ENCODE peak calls at places on chromosomes 6 and 20, in ten cellular contexts. K is mucosa of gallbladder; D is activated naive CD4-positive, alpha-beta T cell treated with anti-CD3 and anti-CD28 coated beads for 36 hours; C is esophagus squamous epithelium; Q is fibroblast of the aortic adventitia; Z is AG10803; N is MV-4-11; X is epithelial cell of esophagus; W is H4; E is stimulated activated CD4-positive, alpha-beta T cell treated with anti-CD3 and anti-CD28 coated beads, Interleukin-4, amount 100 ng/mL, for 4 hours. L is an unnamed sample.

GRCh38 chr20:44008806-44009678 is 94.4 kb downstream of the TOX2 start:
- DNase-seq in K (no peak), D (no peak), C (no peak), Q (no peak), Z (no peak), N (no peak), X (peak; percentile 45), W (no peak), E (no peak), L (no peak)

GRCh38 chr6:104943781-104944180 is 13.1 kb upstream of the LIN28B start:
- DNase-seq in K (no peak), D (peak; percentile 17), C (no peak), Q (peak; percentile 12), Z (no peak), N (no peak), X (peak; percentile 53), W (peak; percentile 3), E (no peak), L (peak; percentile 38)

GRCh38 chr6:56984374-56984773 is 29.5 kb downstream of the BEND6 start:
- DNase-seq in K (no peak), D (no peak), C (no peak), Q (peak; percentile 53), Z (peak; percentile 65), N (peak; percentile 74), X (peak; percentile 59), W (peak; percentile 77), E (no peak), L (no peak)

GRCh38 chr6:160417550-160417949 is 69.4 kb downstream of the SLC22A3 start:
- DNase-seq in K (no peak), D (no peak), C (no peak), Q (no peak), Z (no peak), N (no peak), X (no peak), W (no peak), E (no peak), L (no peak)

GRCh38 chr6:132082421-132082820 is 131.2 kb upstream of the CCN2 start:
- DNase-seq in K (no peak), D (no peak), C (no peak), Q (no peak), Z (no peak), N (no peak), X (no peak), W (no peak), E (no peak), L (peak; percentile 56)

GRCh38 chr6:169220068-169220964 is 33.3 kb downstream of the THBS2 start:
- DNase-seq in K (no peak), D (no peak), C (no peak), Q (no peak), Z (no peak), N (no peak), X (no peak), W (no peak), E (no peak), L (no peak)

GRCh38 chr6:135188718-135189117 is 7.6 kb downstream of the MYB start:
- DNase-seq in K (no peak), D (no peak), C (no peak), Q (no peak), Z (no peak), N (peak; percentile 45), X (no peak), W (no peak), E (no peak), L (no peak)

GRCh38 chr6:12709116-12709515 is 7.5 kb upstream of the PHACTR1 start:
- DNase-seq in K (no peak), D (no peak), C (no peak), Q (no peak), Z (peak; percentile 95), N (no peak), X (peak; percentile 11), W (no peak), E (no peak), L (peak; percentile 93)

GRCh38 chr6:105151644-105152043 is 28.2 kb downstream of the POPDC3 start:
- DNase-seq in K (no peak), D (no peak), C (no peak), Q (no peak), Z (no peak), N (no peak), X (no peak), W (no peak), E (no peak), L (peak; percentile 16)

GRCh38 chr20:25397827-25398226 is 7.2 kb upstream of the ABHD12 start:
- DNase-seq in K (no peak), D (no peak), C (no peak), Q (no peak), Z (no peak), N (no peak), X (peak; percentile 72), W (no peak), E (no peak), L (peak; percentile 47)

GRCh38 chr6:158760618-158761250 is 58.4 kb downstream of the EZR start:
- DNase-seq in K (no peak), D (no peak), C (no peak), Q (no peak), Z (no peak), N (no peak), X (peak; percentile 22), W (no peak), E (no peak), L (no peak)

GRCh38 chr20:45861157-45862075 is 4.0 kb downstream of the ZSWIM3 start:
- DNase-seq in K (no peak), D (no peak), C (no peak), Q (no peak), Z (no peak), N (no peak), X (no peak), W (no peak), E (no peak), L (peak; percentile 11)

GRCh38 chr20:50924261-50924660 is 7.0 kb downstream of the ADNP start:
- DNase-seq in K (no peak), D (no peak), C (no peak), Q (peak; percentile 47), Z (peak; percentile 60), N (no peak), X (no peak), W (no peak), E (no peak), L (no peak)

GRCh38 chr6:33689148-33689494 is 22.4 kb downstream of the UQCC2 start:
- DNase-seq in K (no peak), D (no peak), C (no peak), Q (no peak), Z (no peak), N (no peak), X (no peak), W (no peak), E (no peak), L (no peak)

GRCh38 chr20:9294081-9294480 is 220.3 kb upstream of the LAMP5 start:
- DNase-seq in K (no peak), D (no peak), C (no peak), Q (no peak), Z (peak; percentile 71), N (peak; percentile 3), X (peak; percentile 77), W (peak; percentile 58), E (no peak), L (peak; percentile 79)

GRCh38 chr6:33963351-33963750 is 159.5 kb upstream of the MLN start:
- DNase-seq in K (no peak), D (no peak), C (no peak), Q (no peak), Z (no peak), N (no peak), X (no peak), W (no peak), E (no peak), L (no peak)

GRCh38 chr20:25076731-25077609 is 5.0 kb downstream of the VSX1 start:
- DNase-seq in K (peak; percentile 19), D (peak; percentile 35), C (no peak), Q (no peak), Z (peak; percentile 36), N (peak; percentile 7), X (peak; percentile 70), W (peak; percentile 54), E (no peak), L (peak; percentile 13)

GRCh38 chr6:6746970-6747338 is 158.4 kb downstream of the LY86 start:
- DNase-seq in K (no peak), D (no peak), C (no peak), Q (no peak), Z (no peak), N (no peak), X (no peak), W (no peak), E (no peak), L (no peak)

GRCh38 chr6:145734486-145735355 is 599 bp downstream of the EPM2A start:
- DNase-seq in K (peak; percentile 89), D (peak; percentile 75), C (peak; percentile 28), Q (peak; percentile 80), Z (peak; percentile 90), N (peak; percentile 72), X (peak; percentile 94), W (peak; percentile 82), E (peak; percentile 71), L (peak; percentile 91)

GRCh38 chr6:159836294-159837140 is 36.4 kb downstream of the PNLDC1 start:
- DNase-seq in K (peak; percentile 23), D (no peak), C (no peak), Q (peak; percentile 98), Z (no peak), N (no peak), X (no peak), W (no peak), E (no peak), L (no peak)

GRCh38 chr6:54037277-54037779 is 73.9 kb upstream of the MLIP start:
- DNase-seq in K (no peak), D (no peak), C (no peak), Q (no peak), Z (no peak), N (no peak), X (no peak), W (peak; percentile 45), E (no peak), L (peak; percentile 10)

GRCh38 chr6:41707565-41708200 is 27.7 kb downstream of the TFEB start:
- DNase-seq in K (no peak), D (peak; percentile 70), C (no peak), Q (no peak), Z (no peak), N (peak; percentile 74), X (no peak), W (no peak), E (peak; percentile 25), L (no peak)